ENCODE peak calls at places on chromosomes 16 and 17, in four cellular contexts. F, I, V and M are unnamed samples.

GRCh38 chr16:7946142-7946541 is 613.5 kb downstream of the RBFOX1 start:
- DNase-seq in F (no peak), I (no peak), V (no peak), M (no peak)

GRCh38 chr16:22075776-22076175 is 16.6 kb upstream of the VWA3A start:
- DNase-seq in F (no peak), I (no peak), V (no peak), M (no peak)

GRCh38 chr16:56675685-56676210 is 6.1 kb downstream of the MT1H start:
- DNase-seq in F (peak), I (no peak), V (no peak), M (no peak)

GRCh38 chr17:77926967-77927366 is 31.5 kb upstream of the TNRC6C start:
- DNase-seq in F (no peak), I (no peak), V (no peak), M (no peak)

GRCh38 chr17:43768382-43768781 is 9.8 kb upstream of the SOST start:
- DNase-seq in F (no peak), I (no peak), V (peak), M (peak)

GRCh38 chr17:56532926-56533325 is 60.6 kb upstream of the NOG start:
- DNase-seq in F (no peak), I (no peak), V (no peak), M (no peak)

GRCh38 chr16:56191807-56192643 is 736 bp downstream of the GNAO1 start:
- DNase-seq in F (no peak), I (peak), V (no peak), M (no peak)

GRCh38 chr17:65166785-65167184 is 29.6 kb downstream of the RGS9 start:
- DNase-seq in F (no peak), I (no peak), V (no peak), M (no peak)

GRCh38 chr17:1764274-1764673 is 2.4 kb downstream of the SERPINF1 start:
- DNase-seq in F (peak), I (peak), V (peak), M (peak)

GRCh38 chr16:27428035-27428785 is 26.2 kb downstream of the IL21R start:
- DNase-seq in F (no peak), I (no peak), V (peak), M (peak)

GRCh38 chr17:31490019-31490383 is 98.5 kb downstream of the RAB11FIP4 start:
- DNase-seq in F (no peak), I (no peak), V (no peak), M (no peak)

GRCh38 chr17:39769974-39770587 is 32.3 kb downstream of the GRB7 start:
- DNase-seq in F (no peak), I (no peak), V (no peak), M (no peak)

GRCh38 chr16:47888142-47888541 is 267.7 kb downstream of the ABCC12 start:
- DNase-seq in F (no peak), I (no peak), V (no peak), M (no peak)

GRCh38 chr17:56297142-56297541 is 143.9 kb downstream of the ANKFN1 start:
- DNase-seq in F (no peak), I (no peak), V (no peak), M (no peak)

GRCh38 chr16:1222553-1223354 is 2.3 kb downstream of the TPSG1 start:
- DNase-seq in F (no peak), I (no peak), V (no peak), M (no peak)

GRCh38 chr16:1218930-1219611 is 6.0 kb downstream of the TPSG1 start:
- DNase-seq in F (no peak), I (no peak), V (no peak), M (no peak)

GRCh38 chr16:1220098-1220728 is 4.9 kb downstream of the TPSG1 start:
- DNase-seq in F (no peak), I (no peak), V (no peak), M (no peak)

GRCh38 chr16:1221628-1222552 is 3.2 kb downstream of the TPSG1 start:
- DNase-seq in F (no peak), I (no peak), V (peak), M (no peak)

DNA sequence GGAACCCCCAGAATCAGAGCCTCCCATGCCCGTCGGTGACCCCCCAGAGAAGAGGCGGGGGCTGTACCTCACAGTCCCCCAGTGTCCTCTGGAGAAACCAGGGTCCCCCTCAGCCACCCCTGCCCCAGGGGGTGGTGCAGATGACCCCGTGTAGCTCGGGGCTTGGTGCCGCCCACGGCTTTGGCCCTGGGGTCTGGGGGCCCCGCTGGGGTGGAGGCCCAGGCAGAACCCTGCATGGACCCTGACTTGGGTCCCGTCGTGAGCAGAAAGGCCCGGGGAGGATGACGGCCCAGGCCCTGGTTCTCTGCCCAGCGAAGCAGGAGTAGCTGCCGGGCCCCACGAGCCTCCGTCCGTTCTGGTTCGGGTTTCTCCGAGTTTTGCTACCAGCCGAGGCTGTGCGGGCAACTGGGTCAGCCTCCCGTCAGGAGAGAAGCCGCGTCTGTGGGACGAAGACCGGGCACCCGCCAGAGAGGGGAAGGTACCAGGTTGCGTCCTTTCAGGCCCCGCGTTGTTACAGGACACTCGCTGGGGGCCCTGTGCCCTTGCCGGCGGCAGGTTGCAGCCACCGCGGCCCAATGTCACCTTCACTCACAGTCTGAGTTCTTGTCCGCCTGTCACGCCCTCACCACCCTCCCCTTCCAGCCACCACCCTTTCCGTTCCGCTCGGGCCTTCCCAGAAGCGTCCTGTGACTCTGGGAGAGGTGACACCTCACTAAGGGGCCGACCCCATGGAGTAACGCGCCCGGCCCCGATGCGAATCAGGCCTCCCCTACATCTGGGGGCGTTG is 4.0 kb downstream of the TPSG1 start:
- DNase-seq in F (no peak), I (no peak), V (no peak), M (no peak)
- H3K4me3 ChIP-seq in F (no peak), I (no peak), V (no peak), M (no peak)

GRCh38 chr16:2586901-2587480 is 49.2 kb downstream of the PDPK1 start:
- DNase-seq in F (no peak), I (no peak), V (no peak), M (peak)
- TF ChIP-seq CTCF in F (no peak), I (no peak), V (no peak), M (no peak)

GRCh38 chr17:50135316-50136095 is 5.5 kb upstream of the SAMD14 start:
- DNase-seq in F (no peak), I (no peak), V (no peak), M (no peak)

GRCh38 chr17:50136096-50136687 is 6.2 kb upstream of the SAMD14 start:
- DNase-seq in F (no peak), I (no peak), V (no peak), M (no peak)

GRCh38 chr17:50133028-50133768 is 3.2 kb upstream of the SAMD14 start:
- DNase-seq in F (no peak), I (no peak), V (no peak), M (peak)

GRCh38 chr17:50133769-50134099 is 3.8 kb upstream of the SAMD14 start:
- DNase-seq in F (no peak), I (no peak), V (no peak), M (no peak)

GRCh38 chr17:50134206-50135110 is 4.5 kb upstream of the SAMD14 start:
- DNase-seq in F (no peak), I (no peak), V (no peak), M (no peak)
- H3K27ac ChIP-seq in F (no peak), I (no peak), V (no peak), M (peak)

DNA sequence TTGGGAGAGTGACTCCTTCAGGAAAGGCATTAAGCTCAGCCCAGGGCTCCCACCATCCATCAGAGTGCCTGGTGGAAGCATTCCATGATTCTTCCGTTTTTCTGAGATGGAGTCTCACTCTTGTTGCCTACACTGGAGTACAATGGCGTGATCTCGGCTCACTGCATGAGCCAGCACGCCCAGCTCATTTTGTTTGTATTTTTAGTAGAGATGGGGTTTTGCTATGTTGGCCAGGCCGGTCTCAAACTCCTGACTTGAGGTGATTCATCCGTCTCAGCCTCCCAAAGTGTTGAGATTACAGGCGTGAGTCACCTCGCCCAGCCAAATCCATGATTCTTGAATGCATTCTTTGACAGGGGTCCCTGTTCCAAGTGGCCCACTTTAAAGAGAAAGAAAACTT is 23.1 kb downstream of the MIS12 start:
- DNase-seq in F (no peak), I (no peak), V (no peak), M (no peak)
- H3K4me3 ChIP-seq in F (no peak), I (no peak), V (no peak), M (no peak)

DNA sequence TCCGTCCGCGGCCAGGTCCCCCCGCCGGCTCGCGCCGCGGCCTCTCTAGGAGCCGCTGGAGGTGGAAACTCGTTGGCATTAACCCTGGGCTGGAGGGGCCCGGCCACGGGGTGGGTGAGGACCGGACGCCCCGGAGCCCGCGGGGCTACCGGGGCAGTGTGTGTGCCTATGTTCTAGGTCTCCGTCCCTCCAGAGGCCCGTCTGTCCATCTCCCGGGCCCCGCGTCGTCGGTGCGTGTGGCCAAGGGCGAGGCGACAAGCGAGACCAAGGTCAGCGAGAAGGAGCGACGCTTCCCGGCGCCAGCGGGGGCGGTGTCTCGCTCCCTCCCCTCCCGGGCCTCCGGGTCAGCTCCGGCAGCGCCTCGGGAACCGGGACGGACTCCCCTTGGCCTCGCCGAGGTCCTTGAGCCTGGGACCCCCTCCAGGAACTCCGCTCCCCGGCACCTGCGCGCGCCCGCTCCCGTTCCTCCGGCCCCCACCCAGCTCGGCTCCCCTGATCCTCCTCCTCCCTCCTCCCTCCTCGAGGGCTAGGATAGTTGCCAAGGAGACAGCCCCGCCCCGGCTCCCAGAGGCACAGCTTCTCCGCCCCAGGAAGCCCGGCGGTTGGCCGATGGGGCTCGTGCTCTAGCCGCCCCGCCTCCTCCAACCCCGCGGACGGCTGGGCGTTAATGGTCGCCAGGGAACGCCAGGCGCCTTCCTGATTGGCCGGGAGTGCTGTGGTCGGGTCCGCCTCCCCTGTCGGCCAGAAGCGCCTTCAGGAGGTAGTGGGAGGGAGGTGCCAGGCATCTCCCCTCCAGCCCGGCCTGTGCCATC is 663 bp upstream of the ZNF768 start:
- DNase-seq in F (peak), I (peak), V (peak), M (peak)
- TF ChIP-seq CTCF in F (no peak), I (peak), V (peak), M (peak)

GRCh38 chr16:77422196-77422784 is 12.5 kb downstream of the ADAMTS18 start:
- DNase-seq in F (no peak), I (no peak), V (no peak), M (no peak)

GRCh38 chr16:77430360-77430759 is 4.5 kb downstream of the ADAMTS18 start:
- DNase-seq in F (no peak), I (no peak), V (no peak), M (no peak)

DNA sequence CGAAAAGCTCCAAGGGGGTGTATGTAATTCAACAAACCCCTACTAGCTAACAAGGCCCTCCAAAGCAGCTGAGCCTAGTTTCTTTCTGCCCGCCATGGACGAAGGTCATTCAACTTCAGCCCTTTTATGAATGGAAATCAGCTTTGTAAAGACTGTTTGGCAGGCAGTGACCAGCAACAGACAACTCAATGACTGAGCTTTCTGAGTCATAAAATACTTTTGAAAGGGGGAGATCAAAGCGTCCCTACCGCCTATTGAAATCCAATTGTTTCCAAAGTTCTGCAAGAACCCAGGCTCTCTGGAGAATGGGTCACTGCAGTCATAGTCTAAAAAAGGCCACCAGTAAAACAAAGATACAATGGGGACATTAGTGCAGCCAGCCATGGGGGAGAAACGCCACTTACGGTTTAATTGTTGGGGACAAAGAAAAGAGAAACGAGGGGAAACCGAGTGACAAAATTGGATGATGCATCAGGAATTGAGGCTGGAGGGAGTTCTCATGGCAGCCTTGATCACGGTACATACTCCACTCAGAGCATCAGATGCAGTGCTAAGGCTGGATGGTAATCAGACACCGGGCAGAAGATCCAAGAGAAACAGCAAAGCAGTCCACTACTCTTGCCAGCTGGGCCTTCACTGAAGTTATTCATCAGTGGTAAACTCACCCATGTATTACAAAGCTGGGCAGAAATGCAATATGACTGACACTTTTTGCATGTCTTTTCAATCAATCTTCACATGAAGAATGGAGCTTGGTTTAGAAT is 9.8 kb downstream of the ADAMTS18 start:
- DNase-seq in F (no peak), I (no peak), V (no peak), M (no peak)
- H3K27ac ChIP-seq in F (no peak), I (no peak), V (no peak), M (no peak)

GRCh38 chr17:47899643-47900042 is 3.6 kb downstream of the SP2 start:
- DNase-seq in F (no peak), I (no peak), V (no peak), M (no peak)
- H3K4me3 ChIP-seq in F (no peak), I (no peak), V (no peak), M (no peak)